ENCODE peak calls at places on chromosomes 1 and 21, in nine cellular contexts. One of them, this sample, is unnamed.

GRCh38 chr1:12709696-12710095 is 6.2 kb upstream of the AADACL3 start:
- DNase-seq in foreskin fibroblast: no peak
- DNase-seq in fibroblast of lung: no peak
- DNase-seq in WTC11: no peak
- DNase-seq in astrocyte of the spinal cord: no peak
- DNase-seq in CD4-positive, alpha-beta T cell: no peak
- DNase-seq in psoas muscle: no peak
- DNase-seq in AG04450: no peak
- DNase-seq in AG09309: no peak
- DNase-seq in this sample: no peak

GRCh38 chr1:246820666-246821065 is 96.5 kb downstream of the SCCPDH start:
- DNase-seq in foreskin fibroblast: no peak
- DNase-seq in fibroblast of lung: no peak
- DNase-seq in WTC11: no peak
- DNase-seq in astrocyte of the spinal cord: no peak
- DNase-seq in CD4-positive, alpha-beta T cell: no peak
- DNase-seq in psoas muscle: no peak
- DNase-seq in AG04450: no peak
- DNase-seq in AG09309: no peak
- DNase-seq in this sample: no peak

GRCh38 chr21:41750532-41751151 is 16.2 kb downstream of the RIPK4 start:
- DNase-seq in foreskin fibroblast: no peak
- DNase-seq in fibroblast of lung: no peak
- DNase-seq in WTC11: no peak
- DNase-seq in astrocyte of the spinal cord: no peak
- DNase-seq in CD4-positive, alpha-beta T cell: no peak
- DNase-seq in psoas muscle: no peak
- DNase-seq in AG04450: no peak
- DNase-seq in AG09309: no peak
- DNase-seq in this sample: peak; percentile 63

GRCh38 chr1:37423810-37424209 is 50.6 kb upstream of the ZC3H12A start:
- DNase-seq in foreskin fibroblast: no peak
- DNase-seq in fibroblast of lung: no peak
- DNase-seq in WTC11: no peak
- DNase-seq in astrocyte of the spinal cord: no peak
- DNase-seq in CD4-positive, alpha-beta T cell: no peak
- DNase-seq in psoas muscle: no peak
- DNase-seq in AG04450: no peak
- DNase-seq in AG09309: no peak
- DNase-seq in this sample: no peak

GRCh38 chr1:85553416-85553815 is 27.1 kb upstream of the CCN1 start:
- DNase-seq in foreskin fibroblast: no peak
- DNase-seq in fibroblast of lung: no peak
- DNase-seq in WTC11: no peak
- DNase-seq in astrocyte of the spinal cord: no peak
- DNase-seq in CD4-positive, alpha-beta T cell: no peak
- DNase-seq in psoas muscle: no peak
- DNase-seq in AG04450: no peak
- DNase-seq in AG09309: no peak
- DNase-seq in this sample: no peak

GRCh38 chr1:205994342-205994741 is 8.9 kb downstream of the RAB7B start:
- DNase-seq in foreskin fibroblast: no peak
- DNase-seq in fibroblast of lung: no peak
- DNase-seq in WTC11: peak; percentile 15
- DNase-seq in astrocyte of the spinal cord: no peak
- DNase-seq in CD4-positive, alpha-beta T cell: no peak
- DNase-seq in psoas muscle: no peak
- DNase-seq in AG04450: no peak
- DNase-seq in AG09309: no peak
- DNase-seq in this sample: no peak

GRCh38 chr1:204692320-204692851 is 6.8 kb upstream of the LRRN2 start:
- DNase-seq in foreskin fibroblast: no peak
- DNase-seq in fibroblast of lung: no peak
- DNase-seq in WTC11: no peak
- DNase-seq in astrocyte of the spinal cord: no peak
- DNase-seq in CD4-positive, alpha-beta T cell: no peak
- DNase-seq in psoas muscle: no peak
- DNase-seq in AG04450: no peak
- DNase-seq in AG09309: no peak
- DNase-seq in this sample: no peak

GRCh38 chr1:41868241-41868953 is 50.3 kb downstream of the HIVEP3 start:
- DNase-seq in foreskin fibroblast: no peak
- DNase-seq in fibroblast of lung: no peak
- DNase-seq in WTC11: no peak
- DNase-seq in astrocyte of the spinal cord: no peak
- DNase-seq in CD4-positive, alpha-beta T cell: no peak
- DNase-seq in psoas muscle: no peak
- DNase-seq in AG04450: no peak
- DNase-seq in AG09309: no peak
- DNase-seq in this sample: no peak

GRCh38 chr1:117059678-117060440 is at the start of gene TTF2:
- DNase-seq in foreskin fibroblast: peak; percentile 94
- DNase-seq in fibroblast of lung: peak; percentile 97
- DNase-seq in WTC11: peak; percentile 97
- DNase-seq in astrocyte of the spinal cord: peak; percentile 98
- DNase-seq in CD4-positive, alpha-beta T cell: peak; percentile 92
- DNase-seq in psoas muscle: peak; percentile 92
- DNase-seq in AG04450: peak; percentile 92
- DNase-seq in AG09309: peak; percentile 90
- DNase-seq in this sample: peak; percentile 95

GRCh38 chr1:11780380-11781147 is 18.6 kb downstream of the C1orf167 start:
- DNase-seq in foreskin fibroblast: no peak
- DNase-seq in fibroblast of lung: no peak
- DNase-seq in WTC11: no peak
- DNase-seq in astrocyte of the spinal cord: no peak
- DNase-seq in CD4-positive, alpha-beta T cell: no peak
- DNase-seq in psoas muscle: no peak
- DNase-seq in AG04450: no peak
- DNase-seq in AG09309: no peak
- DNase-seq in this sample: no peak

GRCh38 chr1:162276493-162276892 is 100.2 kb downstream of the SPATA46 start:
- DNase-seq in foreskin fibroblast: peak; percentile 27
- DNase-seq in fibroblast of lung: peak; percentile 53
- DNase-seq in WTC11: no peak
- DNase-seq in astrocyte of the spinal cord: peak; percentile 42
- DNase-seq in CD4-positive, alpha-beta T cell: no peak
- DNase-seq in psoas muscle: no peak
- DNase-seq in AG04450: no peak
- DNase-seq in AG09309: no peak
- DNase-seq in this sample: no peak

GRCh38 chr1:1979482-1980165 is 24.0 kb downstream of the CFAP74 start:
- DNase-seq in foreskin fibroblast: no peak
- DNase-seq in fibroblast of lung: no peak
- DNase-seq in WTC11: no peak
- DNase-seq in astrocyte of the spinal cord: no peak
- DNase-seq in CD4-positive, alpha-beta T cell: no peak
- DNase-seq in psoas muscle: no peak
- DNase-seq in AG04450: no peak
- DNase-seq in AG09309: no peak
- DNase-seq in this sample: no peak

GRCh38 chr1:146007048-146007784 is 10.8 kb upstream of the TXNIP start:
- DNase-seq in foreskin fibroblast: peak; percentile 47
- DNase-seq in fibroblast of lung: peak; percentile 92
- DNase-seq in WTC11: no peak
- DNase-seq in astrocyte of the spinal cord: peak; percentile 84
- DNase-seq in CD4-positive, alpha-beta T cell: no peak
- DNase-seq in psoas muscle: no peak
- DNase-seq in AG04450: peak; percentile 55
- DNase-seq in AG09309: peak; percentile 51
- DNase-seq in this sample: no peak

GRCh38 chr1:223319913-223320600 is 43.9 kb downstream of the SUSD4 start:
- DNase-seq in foreskin fibroblast: no peak
- DNase-seq in fibroblast of lung: no peak
- DNase-seq in WTC11: no peak
- DNase-seq in astrocyte of the spinal cord: no peak
- DNase-seq in CD4-positive, alpha-beta T cell: no peak
- DNase-seq in psoas muscle: no peak
- DNase-seq in AG04450: no peak
- DNase-seq in AG09309: no peak
- DNase-seq in this sample: no peak

GRCh38 chr21:15967661-15968060 is 237.9 kb downstream of the USP25 start:
- DNase-seq in foreskin fibroblast: peak; percentile 3
- DNase-seq in fibroblast of lung: no peak
- DNase-seq in WTC11: no peak
- DNase-seq in astrocyte of the spinal cord: peak; percentile 64
- DNase-seq in CD4-positive, alpha-beta T cell: no peak
- DNase-seq in psoas muscle: no peak
- DNase-seq in AG04450: no peak
- DNase-seq in AG09309: no peak
- DNase-seq in this sample: no peak

GRCh38 chr1:186722711-186723309 is 42.6 kb upstream of the PTGS2 start:
- DNase-seq in foreskin fibroblast: peak; percentile 26
- DNase-seq in fibroblast of lung: peak; percentile 58
- DNase-seq in WTC11: no peak
- DNase-seq in astrocyte of the spinal cord: peak; percentile 38
- DNase-seq in CD4-positive, alpha-beta T cell: no peak
- DNase-seq in psoas muscle: no peak
- DNase-seq in AG04450: peak; percentile 11
- DNase-seq in AG09309: peak; percentile 5
- DNase-seq in this sample: no peak
- TF ChIP-seq CTCF in foreskin fibroblast: peak; percentile 76
- TF ChIP-seq CTCF in fibroblast of lung: peak; percentile 57
- TF ChIP-seq CTCF in WTC11: peak; percentile 60
- TF ChIP-seq CTCF in astrocyte of the spinal cord: peak; percentile 72
- TF ChIP-seq CTCF in CD4-positive, alpha-beta T cell: no peak
- TF ChIP-seq CTCF in psoas muscle: no peak
- TF ChIP-seq CTCF in AG04450: peak; percentile 70
- TF ChIP-seq CTCF in AG09309: peak; percentile 68
- TF ChIP-seq CTCF in this sample: peak; percentile 12

GRCh38 chr1:184708084-184708676 is 46.5 kb downstream of the EDEM3 start:
- DNase-seq in foreskin fibroblast: no peak
- DNase-seq in fibroblast of lung: no peak
- DNase-seq in WTC11: no peak
- DNase-seq in astrocyte of the spinal cord: no peak
- DNase-seq in CD4-positive, alpha-beta T cell: no peak
- DNase-seq in psoas muscle: no peak
- DNase-seq in AG04450: no peak
- DNase-seq in AG09309: no peak
- DNase-seq in this sample: no peak
- TF ChIP-seq CTCF in foreskin fibroblast: no peak
- TF ChIP-seq CTCF in fibroblast of lung: no peak
- TF ChIP-seq CTCF in WTC11: no peak
- TF ChIP-seq CTCF in astrocyte of the spinal cord: no peak
- TF ChIP-seq CTCF in CD4-positive, alpha-beta T cell: no peak
- TF ChIP-seq CTCF in psoas muscle: no peak
- TF ChIP-seq CTCF in AG04450: no peak
- TF ChIP-seq CTCF in AG09309: no peak
- TF ChIP-seq CTCF in this sample: no peak

GRCh38 chr1:109792056-109792831 is 28.5 kb upstream of the EPS8L3 start:
- DNase-seq in foreskin fibroblast: peak; percentile 83
- DNase-seq in fibroblast of lung: peak; percentile 92
- DNase-seq in WTC11: peak; percentile 51
- DNase-seq in astrocyte of the spinal cord: peak; percentile 95
- DNase-seq in CD4-positive, alpha-beta T cell: no peak
- DNase-seq in psoas muscle: peak; percentile 66
- DNase-seq in AG04450: peak; percentile 88
- DNase-seq in AG09309: peak; percentile 73
- DNase-seq in this sample: peak; percentile 94

GRCh38 chr1:109791495-109792040 is 27.8 kb upstream of the EPS8L3 start:
- DNase-seq in foreskin fibroblast: no peak
- DNase-seq in fibroblast of lung: no peak
- DNase-seq in WTC11: no peak
- DNase-seq in astrocyte of the spinal cord: no peak
- DNase-seq in CD4-positive, alpha-beta T cell: no peak
- DNase-seq in psoas muscle: peak; percentile 45
- DNase-seq in AG04450: no peak
- DNase-seq in AG09309: no peak
- DNase-seq in this sample: peak; percentile 72

GRCh38 chr1:109789771-109790170 is 26.0 kb upstream of the EPS8L3 start:
- DNase-seq in foreskin fibroblast: no peak
- DNase-seq in fibroblast of lung: no peak
- DNase-seq in WTC11: no peak
- DNase-seq in astrocyte of the spinal cord: no peak
- DNase-seq in CD4-positive, alpha-beta T cell: no peak
- DNase-seq in psoas muscle: peak; percentile 23
- DNase-seq in AG04450: no peak
- DNase-seq in AG09309: no peak
- DNase-seq in this sample: peak; percentile 31

GRCh38 chr1:109790329-109790728 is 26.6 kb upstream of the EPS8L3 start:
- DNase-seq in foreskin fibroblast: no peak
- DNase-seq in fibroblast of lung: no peak
- DNase-seq in WTC11: no peak
- DNase-seq in astrocyte of the spinal cord: no peak
- DNase-seq in CD4-positive, alpha-beta T cell: no peak
- DNase-seq in psoas muscle: no peak
- DNase-seq in AG04450: no peak
- DNase-seq in AG09309: no peak
- DNase-seq in this sample: no peak

DNA sequence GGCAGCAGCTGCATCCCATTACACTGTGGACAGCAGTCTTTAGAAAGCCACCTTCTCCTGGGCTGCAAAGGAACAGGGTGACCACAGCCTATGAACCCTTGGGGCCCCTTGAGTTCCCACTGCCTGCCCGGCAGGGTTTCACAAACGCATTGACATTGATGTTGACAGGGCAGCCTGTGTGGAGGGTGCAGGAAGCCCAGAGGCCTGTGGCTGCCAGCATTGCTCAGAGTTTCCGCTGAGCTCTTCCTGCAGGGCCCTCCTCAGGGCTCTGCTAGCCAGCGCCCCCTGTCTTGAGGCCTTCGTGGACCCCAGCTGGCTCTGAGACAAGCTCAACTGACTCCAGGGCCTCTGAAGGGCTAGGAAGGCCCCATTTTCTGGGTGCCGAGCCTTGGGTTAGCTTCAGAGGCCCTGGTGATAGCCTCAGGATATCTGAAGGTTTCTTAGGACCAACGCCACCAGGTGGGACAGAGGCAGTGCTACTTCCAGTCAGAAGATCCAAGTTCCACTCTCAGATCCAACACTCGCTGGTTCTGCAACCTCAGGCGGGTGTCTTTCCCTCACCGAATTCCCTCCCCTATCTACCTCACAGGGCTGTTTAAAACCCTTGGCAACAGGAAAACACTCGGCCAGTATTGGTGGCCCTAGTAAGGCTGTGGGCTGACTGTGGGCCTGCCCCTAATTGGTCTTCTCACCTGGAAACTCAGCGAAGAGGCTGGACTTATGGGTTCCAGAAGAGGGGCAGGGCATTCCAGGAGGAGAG is 27.2 kb upstream of the EPS8L3 start:
- DNase-seq in foreskin fibroblast: no peak
- DNase-seq in fibroblast of lung: peak; percentile 42
- DNase-seq in WTC11: peak; percentile 53
- DNase-seq in astrocyte of the spinal cord: no peak
- DNase-seq in CD4-positive, alpha-beta T cell: peak; percentile 69
- DNase-seq in psoas muscle: peak; percentile 68
- DNase-seq in AG04450: no peak
- DNase-seq in AG09309: no peak
- DNase-seq in this sample: peak; percentile 84
- TF ChIP-seq CTCF in foreskin fibroblast: no peak
- TF ChIP-seq CTCF in fibroblast of lung: peak; percentile 15
- TF ChIP-seq CTCF in WTC11: no peak
- TF ChIP-seq CTCF in astrocyte of the spinal cord: peak; percentile 46
- TF ChIP-seq CTCF in CD4-positive, alpha-beta T cell: peak; percentile 76
- TF ChIP-seq CTCF in psoas muscle: peak; percentile 37
- TF ChIP-seq CTCF in AG04450: peak; percentile 37
- TF ChIP-seq CTCF in AG09309: peak; percentile 32
- TF ChIP-seq CTCF in this sample: no peak

DNA sequence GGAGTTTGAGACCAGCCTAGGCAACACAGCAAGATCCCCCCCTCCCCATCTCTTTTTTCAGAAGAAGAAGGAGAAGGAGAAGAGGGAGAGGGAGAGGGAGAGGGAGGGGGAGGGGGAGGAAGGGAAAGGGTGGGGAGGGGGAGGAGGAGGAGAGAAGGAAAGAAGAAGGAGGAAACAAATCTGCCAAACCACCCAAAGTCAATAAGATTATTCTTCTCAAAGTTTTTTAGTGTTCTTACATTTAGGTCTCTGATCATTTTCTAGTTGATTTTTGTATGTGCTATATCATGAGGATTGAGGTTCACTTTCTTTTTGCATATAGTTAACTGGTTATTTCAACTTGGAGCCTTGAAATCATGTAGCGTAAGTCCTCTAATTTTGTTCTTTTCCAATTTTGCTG is 56.3 kb downstream of the VPS26C start:
- DNase-seq in foreskin fibroblast: no peak
- DNase-seq in fibroblast of lung: no peak
- DNase-seq in WTC11: no peak
- DNase-seq in astrocyte of the spinal cord: no peak
- DNase-seq in CD4-positive, alpha-beta T cell: no peak
- DNase-seq in psoas muscle: no peak
- DNase-seq in AG04450: no peak
- DNase-seq in AG09309: no peak
- DNase-seq in this sample: no peak
- TF ChIP-seq CTCF in foreskin fibroblast: no peak
- TF ChIP-seq CTCF in fibroblast of lung: no peak
- TF ChIP-seq CTCF in WTC11: no peak
- TF ChIP-seq CTCF in astrocyte of the spinal cord: no peak
- TF ChIP-seq CTCF in CD4-positive, alpha-beta T cell: no peak
- TF ChIP-seq CTCF in psoas muscle: no peak
- TF ChIP-seq CTCF in AG04450: no peak
- TF ChIP-seq CTCF in AG09309: no peak
- TF ChIP-seq CTCF in this sample: no peak

This sample was measured in kidney.